ENCODE peak calls at places on chromosomes 4 and X, in four cellular contexts. X, I, D and Q are unnamed samples.

GRCh38 chr4:80186666-80187065 is 10.6 kb upstream of the PRDM8 start:
- DNase-seq in D (no peak), I (no peak), X (no peak), Q (no peak)

GRCh38 chr4:159871141-159871540 is 768.3 kb downstream of the RAPGEF2 start:
- DNase-seq in I (no peak), D (no peak), X (no peak), Q (no peak)

GRCh38 chr4:108342325-108342986 is 173.7 kb upstream of the LEF1 start:
- DNase-seq in I (no peak), X (no peak), D (no peak), Q (no peak)

GRCh38 chr4:61583696-61584095 is 383.6 kb downstream of the ADGRL3 start:
- DNase-seq in D (no peak), I (no peak), X (no peak), Q (no peak)

GRCh38 chrX:115561605-115562491 is 874 bp downstream of the PLS3 start:
- DNase-seq in I (peak; percentile 4), X (peak; percentile 33), D (no peak), Q (no peak)

GRCh38 chr4:137274404-137274803 is 257.9 kb downstream of the PCDH18 start:
- DNase-seq in D (no peak), X (no peak), I (no peak), Q (no peak)

GRCh38 chr4:15717126-15717525 is 14.3 kb downstream of the BST1 start:
- DNase-seq in D (no peak), I (no peak), X (no peak), Q (no peak)

GRCh38 chr4:16819652-16820051 is 78.8 kb downstream of the LDB2 start:
- DNase-seq in X (no peak), D (no peak), I (no peak), Q (no peak)

GRCh38 chr4:41204400-41204978 is 9.9 kb downstream of the APBB2 start:
- DNase-seq in D (no peak), X (no peak), I (peak; percentile 30), Q (no peak)

GRCh38 chr4:128528793-128529553 is 241.4 kb upstream of the PGRMC2 start:
- DNase-seq in I (peak; percentile 58), D (no peak), X (no peak), Q (no peak)

GRCh38 chrX:101415180-101416130 is 7.4 kb downstream of the HNRNPH2 start:
- DNase-seq in I (peak; percentile 14), X (no peak), D (peak; percentile 68), Q (peak; percentile 72)

GRCh38 chr4:28481565-28481964 is 1620.9 kb downstream of the STIM2 start:
- DNase-seq in X (no peak), D (no peak), I (no peak), Q (no peak)

GRCh38 chrX:39458779-39459178 is 639.0 kb downstream of the BCOR start:
- DNase-seq in I (no peak), X (no peak), D (no peak), Q (no peak)

GRCh38 chr4:41142946-41143720 is 71.2 kb downstream of the APBB2 start:
- DNase-seq in X (no peak), I (no peak), D (no peak), Q (no peak)

GRCh38 chr4:97589481-97590196 is 553.6 kb downstream of the STPG2 start:
- DNase-seq in D (no peak), I (no peak), X (no peak), Q (no peak)

GRCh38 chrX:43865791-43866190 is 16.5 kb downstream of the MAOB start:
- DNase-seq in I (no peak), D (no peak), X (no peak), Q (no peak)

GRCh38 chr4:385934-386707 is 48.5 kb downstream of the ZNF141 start:
- DNase-seq in X (peak; percentile 76), D (no peak), I (no peak), Q (no peak)

GRCh38 chr4:20603671-20604313 is 96.5 kb upstream of the PACRGL start:
- DNase-seq in X (no peak), I (no peak), D (no peak), Q (no peak)

GRCh38 chrX:38732866-38733265 is 68.4 kb upstream of the MID1IP1 start:
- DNase-seq in X (no peak), D (no peak), I (no peak), Q (no peak)

GRCh38 chrX:130716822-130717405 is 186.1 kb downstream of the ENOX2 start:
- DNase-seq in X (no peak), I (no peak), D (no peak), Q (no peak)

GRCh38 chr4:162715401-162715800 is 451.3 kb downstream of the NAF1 start:
- DNase-seq in D (no peak), X (no peak), I (no peak), Q (no peak)

GRCh38 chr4:165209796-165210195 is 2.4 kb downstream of the KLHL2 start:
- DNase-seq in I (no peak), X (no peak), D (no peak), Q (no peak)

GRCh38 chr4:72895408-72895807 is 174.1 kb downstream of the COX18 start:
- DNase-seq in D (no peak), I (no peak), X (no peak), Q (no peak)

GRCh38 chrX:78643874-78644273 is 15.3 kb downstream of the RTL3 start:
- DNase-seq in X (no peak), I (no peak), D (no peak), Q (no peak)

GRCh38 chrX:2610246-2611170 is 80.6 kb upstream of the CD99 start:
- DNase-seq in I (no peak), D (no peak), X (no peak), Q (no peak)

GRCh38 chr4:3829211-3829953 is 63.2 kb downstream of the ADRA2C start:
- DNase-seq in D (no peak), X (no peak), I (no peak), Q (no peak)

GRCh38 chr4:73257995-73258667 is 467 bp downstream of the ANKRD17 start:
- DNase-seq in D (no peak), I (peak; percentile 53), X (no peak), Q (peak; percentile 61)

GRCh38 chrX:94977986-94978385 is 1304.0 kb downstream of the FAM133A start:
- DNase-seq in I (no peak), D (no peak), X (no peak), Q (no peak)

GRCh38 chr4:126697748-126698147 is 935.0 kb upstream of the INTU start:
- DNase-seq in I (no peak), X (no peak), D (no peak), Q (no peak)
- TF ChIP-seq ETV6 in I (no peak), X (no peak), D (no peak), Q (no peak)

DNA sequence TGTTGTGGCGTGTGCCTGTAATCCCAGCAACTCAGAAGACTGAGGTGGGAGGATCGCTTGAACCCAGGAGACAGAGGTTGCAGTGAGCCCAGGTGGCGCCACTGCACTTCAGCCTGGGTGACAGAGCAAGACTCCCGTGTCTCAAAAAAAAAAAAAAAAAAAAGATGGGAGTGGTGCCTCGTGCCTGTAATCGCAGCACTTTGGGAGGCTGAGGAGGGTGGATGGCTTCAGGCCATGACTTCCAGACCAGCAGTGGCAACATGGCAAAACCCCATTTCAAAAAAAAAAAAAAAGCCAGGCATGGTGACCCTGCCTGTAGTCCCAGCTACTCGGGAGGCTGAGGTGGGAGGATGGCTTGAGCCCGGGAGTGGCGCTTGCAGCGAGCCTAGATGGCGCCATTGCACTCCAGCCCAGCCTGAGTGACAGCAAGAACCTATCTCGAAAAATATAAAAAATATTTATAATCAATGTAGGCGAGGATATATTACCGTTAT is 27.0 kb downstream of the EIF2S3 start:
- DNase-seq in D (no peak), I (peak; percentile 44), X (peak; percentile 56), Q (no peak)
- TF ChIP-seq ETV6 in D (no peak), I (no peak), X (no peak), Q (no peak)

DNA sequence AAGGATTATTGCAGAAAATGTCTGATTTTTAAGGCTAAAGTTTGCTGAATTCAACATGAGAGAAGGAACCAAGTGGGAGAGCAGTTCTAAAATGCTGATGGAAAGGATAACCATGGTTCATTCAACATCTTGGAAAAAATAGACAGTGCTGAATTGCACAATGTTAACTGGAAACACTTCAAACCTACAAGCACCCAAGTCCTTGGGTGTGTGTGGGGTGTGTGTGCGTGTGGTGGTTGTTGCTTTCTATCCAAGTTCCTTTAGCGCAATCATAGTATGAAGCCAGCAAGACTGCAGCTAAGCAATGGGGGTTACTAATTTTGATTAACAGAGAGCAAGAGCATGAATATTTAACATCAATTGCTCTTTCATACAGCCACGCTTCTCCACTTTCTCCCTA is 29.3 kb upstream of the SCOC start:
- DNase-seq in D (no peak), X (no peak), I (no peak), Q (no peak)
- TF ChIP-seq ETV6 in D (no peak), X (no peak), I (no peak), Q (no peak)

GRCh38 chrX:8748855-8749254 is 16.9 kb upstream of the ANOS1 start:
- DNase-seq in I (no peak), X (no peak), D (no peak), Q (peak; percentile 12)
- TF ChIP-seq ETV6 in I (no peak), X (no peak), D (no peak), Q (no peak)

DNA sequence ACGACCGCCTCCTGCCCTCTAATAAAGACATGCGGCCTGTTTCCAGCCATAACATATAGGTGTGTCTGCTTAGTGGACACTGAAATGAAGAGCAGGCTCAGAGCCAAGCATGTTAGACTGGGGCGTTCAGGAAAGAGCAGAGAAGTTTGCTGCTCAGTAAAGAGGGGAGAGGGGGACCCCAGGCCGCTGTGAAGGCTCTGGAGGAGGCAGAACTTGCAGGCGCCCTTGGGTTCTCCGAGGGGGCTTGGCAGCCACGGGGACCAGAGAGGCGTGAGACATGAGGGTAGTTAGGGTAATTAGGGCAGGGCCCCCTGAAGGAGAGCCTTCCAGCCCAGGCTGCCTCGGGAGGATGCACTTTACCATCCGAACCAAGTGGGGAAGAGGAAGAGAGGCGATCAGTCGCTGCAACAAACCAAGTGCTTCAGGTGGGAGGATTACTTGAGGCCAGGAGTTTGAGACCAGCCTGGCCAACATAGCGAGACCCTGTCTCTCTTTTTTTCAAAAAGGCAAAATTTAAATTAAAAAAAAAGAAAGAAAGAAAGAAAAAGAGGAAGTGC is 46.6 kb upstream of the CDKN2AIP start:
- DNase-seq in D (no peak), I (no peak), X (no peak), Q (no peak)
- TF ChIP-seq ETV6 in D (no peak), I (no peak), X (no peak), Q (no peak)

GRCh38 chr4:52548818-52549570 is 110.1 kb downstream of the USP46 start:
- DNase-seq in X (no peak), D (no peak), I (no peak), Q (no peak)
- TF ChIP-seq ETV6 in X (no peak), D (no peak), I (no peak), Q (no peak)

GRCh38 chrX:42797646-42798045 is 19.7 kb upstream of the PPP1R2C start:
- DNase-seq in X (no peak), I (no peak), D (no peak), Q (no peak)
- TF ChIP-seq ETV6 in X (no peak), I (no peak), D (no peak), Q (no peak)

GRCh38 chr4:184769285-184769825 is 35.5 kb upstream of the CENPU start:
- DNase-seq in X (no peak), D (no peak), I (no peak), Q (no peak)
- TF ChIP-seq ETV6 in X (no peak), D (no peak), I (no peak), Q (no peak)

GRCh38 chrX:93419642-93420041 is 253.7 kb downstream of the NAP1L3 start:
- DNase-seq in D (no peak), X (no peak), I (no peak), Q (no peak)

GRCh38 chrX:93420635-93421034 is 252.7 kb downstream of the NAP1L3 start:
- DNase-seq in X (no peak), I (no peak), D (no peak), Q (no peak)

GRCh38 chrX:93428497-93428896 is 244.9 kb downstream of the NAP1L3 start:
- DNase-seq in I (no peak), X (no peak), D (no peak), Q (no peak)

GRCh38 chrX:93420090-93420489 is 253.3 kb downstream of the NAP1L3 start:
- DNase-seq in D (no peak), X (no peak), I (no peak), Q (no peak)

GRCh38 chrX:93422693-93423092 is 250.7 kb downstream of the NAP1L3 start:
- DNase-seq in X (peak; percentile 10), I (peak; percentile 0), D (no peak), Q (peak; percentile 12)
- TF ChIP-seq ETV6 in X (no peak), I (no peak), D (no peak), Q (no peak)